ENCODE peak calls at places on chromosomes 4 and X, in four cellular contexts. V is K562, Q is SK-N-SH, A is GM12878. J is an unnamed sample.

GRCh38 chrX:84362184-84362838 is 139.9 kb downstream of the HDX start:
- DNase-seq in Q (no peak), A (no peak), V (no peak), J (no peak)

GRCh38 chr4:78379991-78380739 is 171.4 kb upstream of the ANXA3 start:
- DNase-seq in A (no peak), V (no peak), Q (no peak), J (no peak)

GRCh38 chr4:142817442-142817841 is 28.7 kb downstream of the INPP4B start:
- DNase-seq in V (no peak), A (no peak), Q (no peak), J (no peak)

GRCh38 chr4:84503495-84504437 is 4.7 kb upstream of the NKX6-1 start:
- DNase-seq in V (peak; percentile 61), A (no peak), Q (peak; percentile 65), J (peak; percentile 46)

GRCh38 chrX:33210156-33210555 is 1.2 kb downstream of the DMD start:
- DNase-seq in A (no peak), Q (no peak), V (no peak), J (no peak)

GRCh38 chrX:40095588-40096394 is 2.0 kb downstream of the BCOR start:
- DNase-seq in A (no peak), Q (peak; percentile 44), V (no peak), J (no peak)

GRCh38 chrX:47573334-47574095 is 8.7 kb upstream of the TIMP1 start:
- DNase-seq in A (no peak), Q (no peak), V (peak; percentile 5), J (no peak)

GRCh38 chr4:48780867-48781219 is 764 bp upstream of the FRYL start:
- DNase-seq in V (no peak), A (no peak), Q (peak; percentile 9), J (peak; percentile 31)

GRCh38 chr4:15396157-15396800 is 31.6 kb upstream of the C1QTNF7 start:
- DNase-seq in V (peak; percentile 62), Q (peak; percentile 33), A (no peak), J (peak; percentile 33)

GRCh38 chr4:128394778-128395177 is 107.2 kb upstream of the PGRMC2 start:
- DNase-seq in Q (no peak), A (no peak), V (no peak), J (no peak)

GRCh38 chr4:117137143-117137542 is 51.8 kb upstream of the TRAM1L1 start:
- DNase-seq in A (no peak), Q (no peak), V (no peak), J (no peak)

GRCh38 chr4:168274871-168275270 is 43.7 kb downstream of the DDX60 start:
- DNase-seq in A (no peak), V (no peak), Q (no peak), J (no peak)

GRCh38 chrX:42930951-42931350 is 153.0 kb upstream of the PPP1R2C start:
- DNase-seq in A (no peak), Q (no peak), V (no peak), J (no peak)

GRCh38 chr4:140609548-140610425 is 41.0 kb upstream of the UCP1 start:
- DNase-seq in V (peak; percentile 37), A (peak; percentile 19), Q (peak; percentile 83), J (peak; percentile 53)

GRCh38 chr4:25861951-25862410 is 807 bp downstream of the SEL1L3 start:
- DNase-seq in A (no peak), Q (no peak), V (no peak), J (no peak)

GRCh38 chr4:77600521-77601451 is 4.8 kb upstream of the CXCL13 start:
- DNase-seq in V (peak; percentile 58), A (no peak), Q (peak; percentile 38), J (peak; percentile 28)

GRCh38 chrX:155056877-155057792 is 13.8 kb downstream of the CMC4 start:
- DNase-seq in V (peak; percentile 52), Q (peak; percentile 69), A (peak; percentile 24), J (peak; percentile 43)

GRCh38 chr4:116099596-116099995 is 985.8 kb downstream of the TRAM1L1 start:
- DNase-seq in V (no peak), Q (no peak), A (no peak), J (no peak)

GRCh38 chrX:17931855-17932254 is 70.8 kb upstream of the RAI2 start:
- DNase-seq in A (no peak), Q (no peak), V (no peak), J (no peak)

GRCh38 chrX:43961699-43962098 is 11.5 kb downstream of the NDP start:
- DNase-seq in A (no peak), V (peak; percentile 15), Q (no peak), J (no peak)

GRCh38 chrX:124362072-124362471 is 15.7 kb downstream of the SH2D1A start:
- DNase-seq in A (no peak), V (no peak), Q (no peak), J (no peak)

GRCh38 chr4:7050481-7051143 is 7.4 kb downstream of the TADA2B start:
- DNase-seq in Q (no peak), A (no peak), V (no peak), J (no peak)

GRCh38 chr4:138005486-138005885 is 236.7 kb downstream of the SLC7A11 start:
- DNase-seq in Q (no peak), V (no peak), A (no peak), J (no peak)

GRCh38 chrX:130834830-130835229 is 68.2 kb downstream of the ENOX2 start:
- DNase-seq in Q (no peak), A (no peak), V (no peak), J (no peak)

GRCh38 chr4:85825937-85826678 is 351.2 kb downstream of the ARHGAP24 start:
- DNase-seq in A (no peak), V (no peak), Q (peak; percentile 8), J (peak; percentile 35)

GRCh38 chr4:184444953-184445309 is 29.4 kb downstream of the IRF2 start:
- DNase-seq in A (peak; percentile 26), V (no peak), Q (no peak), J (no peak)

GRCh38 chr4:68267433-68267944 is 22.0 kb upstream of the TMPRSS11B start:
- DNase-seq in V (no peak), A (no peak), Q (no peak), J (peak; percentile 2)

GRCh38 chrX:136028383-136028984 is 43.2 kb downstream of the SLC9A6 start:
- DNase-seq in A (no peak), Q (peak; percentile 47), V (peak; percentile 13), J (peak; percentile 23)

GRCh38 chr4:102455750-102456149 is 45.4 kb upstream of the NFKB1 start:
- DNase-seq in A (no peak), V (no peak), Q (no peak), J (no peak)

GRCh38 chr4:137526681-137527080 is 5.6 kb downstream of the PCDH18 start:
- DNase-seq in V (no peak), Q (no peak), A (no peak), J (no peak)

GRCh38 chr4:142366821-142367220 is 479.3 kb downstream of the INPP4B start:
- DNase-seq in A (no peak), Q (no peak), V (no peak), J (no peak)

GRCh38 chr4:26141916-26142638 is 178.7 kb upstream of the RBPJ start:
- DNase-seq in Q (no peak), A (no peak), V (no peak), J (no peak)

GRCh38 chr4:168711197-168712120 is 214.6 kb downstream of the PALLD start:
- DNase-seq in Q (no peak), A (no peak), V (no peak), J (no peak)

GRCh38 chrX:134685662-134686061 is 27.4 kb upstream of the PLAC1 start:
- DNase-seq in A (no peak), Q (no peak), V (no peak), J (no peak)
- TF ChIP-seq NFIC in A (no peak), Q (peak; percentile 96), V (no peak), J (no peak)

DNA sequence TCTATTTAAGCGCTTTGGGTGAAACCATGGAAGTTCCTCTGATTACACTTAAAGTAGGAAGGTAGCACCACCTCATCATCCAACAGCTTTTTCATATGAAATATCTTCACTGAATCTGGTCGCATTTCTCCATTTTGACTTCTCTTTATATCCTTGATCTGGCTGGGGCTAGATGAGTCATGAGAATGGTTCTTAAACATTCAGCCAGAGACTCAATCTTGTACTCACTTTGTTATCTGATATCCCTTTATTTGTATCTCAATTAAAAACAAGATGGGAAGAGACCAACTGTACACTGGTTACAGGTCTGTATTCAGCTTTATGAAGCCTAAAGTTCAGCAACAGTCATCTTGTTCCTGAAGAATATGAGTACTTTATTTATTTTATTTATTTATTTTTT is 84.9 kb downstream of the CBLL2 start:
- DNase-seq in A (no peak), V (no peak), Q (no peak), J (no peak)
- TF ChIP-seq NFIC in A (no peak), V (no peak), Q (no peak), J (no peak)

DNA sequence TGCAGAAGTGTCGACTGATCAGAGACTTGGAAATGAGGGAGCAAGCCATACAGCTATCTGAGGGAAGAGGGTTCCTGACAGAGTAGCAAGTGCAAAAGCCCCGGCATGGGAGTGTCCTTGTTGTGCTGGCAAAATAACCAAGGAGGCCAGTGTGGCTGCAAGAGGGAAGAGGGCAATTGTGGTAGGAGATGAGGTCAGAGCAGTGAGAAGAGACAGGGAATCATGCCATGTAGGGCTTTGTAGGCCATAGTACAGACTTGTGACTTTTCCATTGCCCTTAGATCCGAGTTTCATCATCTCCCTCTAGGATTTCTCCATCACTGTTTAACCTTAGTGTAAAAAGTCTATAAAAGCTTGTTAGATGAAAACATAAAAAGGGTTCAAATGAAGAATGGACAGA is 76.2 kb downstream of the DOCK11 start:
- DNase-seq in V (no peak), Q (no peak), A (no peak), J (peak; percentile 1)
- TF ChIP-seq NFIC in V (no peak), Q (no peak), A (no peak), J (no peak)

DNA sequence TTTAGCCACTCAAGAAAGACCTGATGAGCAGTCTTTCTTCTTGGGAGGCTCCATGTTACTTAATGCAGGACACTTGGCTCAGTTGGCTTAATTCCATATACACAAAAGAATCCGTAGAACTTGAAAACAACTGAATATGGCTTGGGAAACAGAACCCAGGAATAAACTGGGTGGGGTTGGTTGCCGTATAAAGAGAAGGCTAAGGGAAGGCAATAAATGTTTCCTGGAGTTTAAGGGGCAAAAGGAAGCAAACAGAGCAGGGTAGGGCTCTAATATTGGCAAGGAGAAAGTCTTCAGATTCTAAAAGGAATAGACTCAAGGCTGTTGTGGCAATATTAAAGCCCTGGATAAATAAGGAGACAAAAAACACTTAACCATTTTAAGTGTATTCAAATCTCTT is 8.4 kb downstream of the TNMD start:
- DNase-seq in V (no peak), A (no peak), Q (no peak), J (no peak)
- TF ChIP-seq NFIC in V (no peak), A (no peak), Q (no peak), J (no peak)

DNA sequence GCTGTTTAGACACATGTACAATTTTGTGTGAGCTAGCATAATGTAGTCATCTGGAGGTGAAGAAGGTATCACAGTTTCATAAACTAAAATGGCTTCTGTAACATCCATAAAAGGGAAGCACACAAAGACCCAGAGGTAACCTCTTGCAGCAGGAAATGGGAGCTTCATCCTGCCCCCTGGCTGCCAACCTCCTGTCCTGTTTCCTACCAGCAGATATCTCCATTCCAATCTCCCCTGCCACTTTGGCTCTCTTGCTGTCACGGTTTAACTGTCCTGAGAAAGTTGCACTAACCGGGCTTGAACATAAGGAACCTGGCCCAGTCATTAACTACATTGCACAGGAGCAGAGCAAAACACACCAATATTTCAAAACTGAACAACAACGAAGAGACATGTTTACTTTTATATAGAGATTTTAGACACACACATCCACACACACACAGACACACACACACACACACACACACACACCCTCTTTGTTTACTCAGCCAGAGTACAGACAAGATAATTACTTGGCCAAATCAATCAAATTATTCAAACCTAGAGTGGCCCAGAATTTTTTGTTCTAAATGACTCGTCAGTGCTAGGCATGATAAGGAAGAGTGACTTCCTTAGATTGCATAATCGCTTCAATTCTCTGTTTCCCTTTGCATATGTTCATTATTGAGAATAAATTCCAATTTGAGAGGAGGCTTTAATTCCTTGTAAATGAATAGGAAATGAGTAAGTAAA is 24.2 kb downstream of the MID2 start:
- DNase-seq in V (no peak), A (no peak), Q (no peak), J (no peak)
- TF ChIP-seq NFIC in V (no peak), A (no peak), Q (no peak), J (no peak)

GRCh38 chr4:94925764-94926347 is 168.1 kb downstream of the BMPR1B start:
- DNase-seq in V (no peak), Q (no peak), A (no peak), J (no peak)
- TF ChIP-seq NFIC in V (no peak), Q (no peak), A (no peak), J (no peak)

J was measured in HepG2.